ENCODE peak calls at places on chromosomes 7 and 10, in six cellular contexts. V is uterus, Z is psoas muscle, G is Caco-2, Y is A549, S is spleen. D is an unnamed sample. For H3K4me1, the result is how much of the 10 kb centered on the place peaks cover.

GRCh38 chr10:100345570-100346330 is 1.3 kb upstream of the SCD start:
- DNase-seq in V (no peak), Z (no peak), G (peak), Y (no peak), S (no peak), D (no peak)

GRCh38 chr10:133356953-133357292 is 896 bp downstream of the FUOM start:
- DNase-seq in V (no peak), Z (no peak), G (no peak), Y (no peak), S (no peak), D (no peak)

GRCh38 chr10:31936086-31936485 is 7.5 kb upstream of the ARHGAP12 start:
- DNase-seq in V (no peak), Z (no peak), G (no peak), Y (no peak), S (no peak), D (no peak)

GRCh38 chr10:84353052-84353803 is 24.8 kb downstream of the CCSER2 start:
- DNase-seq in V (no peak), Z (no peak), G (no peak), Y (no peak), S (no peak), D (no peak)

GRCh38 chr7:890868-891267 is 14.5 kb downstream of the GET4 start:
- DNase-seq in V (no peak), Z (peak), G (no peak), Y (no peak), S (peak), D (no peak)

GRCh38 chr10:133003195-133003594 is 60.8 kb upstream of the CFAP46 start:
- DNase-seq in V (no peak), Z (no peak), G (peak), Y (no peak), S (no peak), D (no peak)

GRCh38 chr7:128841171-128841690 is 11.0 kb downstream of the FLNC start:
- DNase-seq in V (no peak), Z (peak), G (no peak), Y (no peak), S (no peak), D (no peak)

GRCh38 chr7:156157409-156158012 is 345.2 kb upstream of the SHH start:
- DNase-seq in V (no peak), Z (no peak), G (no peak), Y (no peak), S (no peak), D (no peak)

GRCh38 chr10:47012214-47012613 is 101.0 kb downstream of the PTPN20 start:
- DNase-seq in V (no peak), Z (no peak), G (no peak), Y (no peak), S (no peak), D (no peak)

GRCh38 chr7:121954803-121955202 is 81.8 kb downstream of the PTPRZ1 start:
- DNase-seq in V (no peak), Z (no peak), G (no peak), Y (no peak), S (no peak), D (no peak)

GRCh38 chr10:61164458-61165160 is 220.6 kb upstream of the RHOBTB1 start:
- DNase-seq in V (peak), Z (peak), G (peak), Y (no peak), S (no peak), D (no peak)

GRCh38 chr10:79142064-79142491 is 73.3 kb downstream of the ZMIZ1 start:
- DNase-seq in V (peak), Z (peak), G (no peak), Y (no peak), S (no peak), D (no peak)
- H3K4me1 ChIP-seq in V (half or more), Z (half or more), G (under half), Y (half or more), S (half or more), D (half or more)

DNA sequence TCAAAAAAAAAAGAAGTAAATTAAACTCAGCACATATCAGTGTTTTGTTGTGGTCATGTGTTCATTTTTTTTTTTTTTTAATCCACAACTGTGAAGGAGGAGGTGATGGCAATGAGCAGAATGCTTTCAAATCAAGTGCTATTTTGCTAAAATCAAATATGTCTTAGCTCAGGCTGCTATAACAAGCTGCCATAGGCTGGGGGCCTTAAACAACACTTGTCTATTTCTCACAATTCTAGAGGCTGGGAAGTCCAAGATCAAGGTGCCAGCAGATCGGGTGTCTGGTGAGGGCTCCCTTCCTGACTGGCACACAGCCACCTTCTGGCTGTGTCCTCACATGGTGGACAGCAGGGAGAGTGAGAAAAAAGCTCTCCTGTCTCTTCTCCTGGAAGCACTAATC is 203.9 kb downstream of the FAM107B start:
- DNase-seq in V (no peak), Z (no peak), G (no peak), Y (no peak), S (no peak), D (peak)
- H3K4me1 ChIP-seq in V (under half), Z (under half), G (under half), Y (half or more), S (half or more), D (half or more)

DNA sequence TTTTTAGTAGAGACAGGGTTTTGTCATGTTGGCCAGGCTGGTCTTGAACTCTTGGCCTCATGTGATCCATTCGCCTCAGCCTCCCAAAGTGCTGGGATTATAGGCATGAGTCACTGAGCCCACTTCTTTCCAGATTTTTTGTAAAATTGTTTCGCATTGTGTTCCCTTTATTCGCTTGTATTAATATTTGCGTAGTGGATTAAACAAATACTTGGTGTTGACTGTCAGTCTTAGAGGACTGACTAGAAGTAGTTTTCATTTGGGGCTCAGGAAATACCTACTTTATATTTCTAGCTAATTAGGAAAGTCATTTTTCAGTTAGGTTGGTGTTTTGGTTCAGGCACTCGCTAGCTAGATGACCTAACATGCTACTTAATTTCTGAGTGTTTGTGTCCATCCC is 11.1 kb downstream of the WAC start:
- DNase-seq in V (no peak), Z (no peak), G (no peak), Y (no peak), S (no peak), D (no peak)
- H3K4me1 ChIP-seq in V (under half), Z (under half), G (under half), Y (under half), S (half or more), D (half or more)

GRCh38 chr10:49309691-49310371 is 10.9 kb downstream of the C10orf71 start:
- DNase-seq in V (no peak), Z (no peak), G (no peak), Y (no peak), S (peak), D (no peak)

GRCh38 chr10:49310460-49310859 is 11.5 kb downstream of the C10orf71 start:
- DNase-seq in V (no peak), Z (no peak), G (no peak), Y (no peak), S (no peak), D (no peak)

GRCh38 chr10:49308881-49309280 is 9.9 kb downstream of the C10orf71 start:
- DNase-seq in V (no peak), Z (no peak), G (no peak), Y (no peak), S (peak), D (no peak)

GRCh38 chr10:49310901-49311561 is 12.1 kb downstream of the C10orf71 start:
- DNase-seq in V (no peak), Z (no peak), G (no peak), Y (no peak), S (peak), D (no peak)

GRCh38 chr10:49307921-49308320 is 9.0 kb downstream of the C10orf71 start:
- DNase-seq in V (no peak), Z (no peak), G (no peak), Y (no peak), S (peak), D (no peak)
- H3K4me1 ChIP-seq in V (under half), Z (half or more), G (under half), Y (under half), S (under half), D (under half)

GRCh38 chr10:69363666-69364065 is 53.1 kb downstream of the TACR2 start:
- DNase-seq in V (no peak), Z (no peak), G (no peak), Y (no peak), S (no peak), D (no peak)

GRCh38 chr10:69367469-69367868 is 49.2 kb downstream of the TACR2 start:
- DNase-seq in V (no peak), Z (no peak), G (no peak), Y (no peak), S (no peak), D (no peak)

GRCh38 chr10:69361303-69361614 is 55.5 kb downstream of the TACR2 start:
- DNase-seq in V (no peak), Z (peak), G (no peak), Y (no peak), S (no peak), D (no peak)

GRCh38 chr10:69362471-69362954 is 54.2 kb downstream of the TACR2 start:
- DNase-seq in V (no peak), Z (peak), G (no peak), Y (no peak), S (no peak), D (peak)

GRCh38 chr10:69364232-69364631 is 52.5 kb downstream of the TACR2 start:
- DNase-seq in V (no peak), Z (no peak), G (peak), Y (no peak), S (no peak), D (no peak)
- H3K4me1 ChIP-seq in V (under half), Z (half or more), G (under half), Y (under half), S (under half), D (under half)

GRCh38 chr7:150958603-150959002 is 19.5 kb downstream of the KCNH2 start:
- DNase-seq in V (no peak), Z (no peak), G (no peak), Y (no peak), S (no peak), D (no peak)
- H3K4me1 ChIP-seq in V (under half), Z (under half), G (under half), Y (under half), S (under half), D (under half)

D was measured in CD8-positive, alpha-beta memory T cell.